ENCODE peak calls at places on chromosome 3, in five cellular contexts. S is endodermal cell, C is spleen, Z is neuronal stem cell, W is thoracic aorta. M is an unnamed sample.

GRCh38 chr3:157938154-157938774 is 168.0 kb downstream of the SHOX2 start:
- DNase-seq in C (no peak), Z (no peak), W (no peak), S (no peak), M (no peak)

GRCh38 chr3:43883729-43884396 is 193.1 kb downstream of the ABHD5 start:
- DNase-seq in W (no peak), Z (no peak), C (peak; percentile 15), S (no peak), M (no peak)

GRCh38 chr3:20683912-20684311 is 497.9 kb upstream of the SGO1 start:
- DNase-seq in C (no peak), S (no peak), Z (no peak), W (no peak), M (no peak)

GRCh38 chr3:13480340-13481318 is 523 bp downstream of the HDAC11 start:
- DNase-seq in C (peak; percentile 84), S (peak; percentile 84), Z (no peak), W (no peak), M (no peak)

GRCh38 chr3:123559040-123559861 is 25.6 kb downstream of the HACD2 start:
- DNase-seq in S (no peak), C (no peak), Z (peak; percentile 45), W (no peak), M (no peak)

GRCh38 chr3:141929341-141929995 is 53.0 kb downstream of the ATP1B3 start:
- DNase-seq in C (no peak), W (no peak), Z (no peak), S (no peak), M (no peak)

GRCh38 chr3:185401319-185401955 is 38.5 kb downstream of the MAP3K13 start:
- DNase-seq in S (no peak), W (no peak), C (no peak), Z (no peak), M (no peak)

GRCh38 chr3:46675843-46676567 is 17.5 kb downstream of the ALS2CL start:
- DNase-seq in Z (no peak), W (no peak), S (no peak), C (peak; percentile 56), M (no peak)

GRCh38 chr3:141529256-141530132 is 42.7 kb downstream of the RASA2 start:
- DNase-seq in Z (no peak), C (no peak), W (no peak), S (no peak), M (no peak)

GRCh38 chr3:4531478-4532025 is 38.4 kb downstream of the ITPR1 start:
- DNase-seq in Z (no peak), C (no peak), S (peak; percentile 22), W (no peak), M (no peak)

GRCh38 chr3:57928511-57928910 is 79.7 kb upstream of the FLNB start:
- DNase-seq in C (no peak), W (no peak), Z (no peak), S (no peak), M (no peak)

GRCh38 chr3:9108876-9109569 is 140.4 kb downstream of the SRGAP3 start:
- DNase-seq in S (peak; percentile 48), W (no peak), C (no peak), Z (no peak), M (no peak)

GRCh38 chr3:34260266-34260990 is 462.0 kb downstream of the PDCD6IP start:
- DNase-seq in S (peak; percentile 89), W (no peak), C (no peak), Z (peak; percentile 41), M (peak; percentile 1)

GRCh38 chr3:110743202-110743601 is 328.4 kb upstream of the NECTIN3 start:
- DNase-seq in C (no peak), S (no peak), Z (no peak), W (no peak), M (no peak)

GRCh38 chr3:149021830-149022229 is 30.5 kb downstream of the GYG1 start:
- DNase-seq in Z (no peak), W (no peak), C (no peak), S (no peak), M (no peak)

DNA sequence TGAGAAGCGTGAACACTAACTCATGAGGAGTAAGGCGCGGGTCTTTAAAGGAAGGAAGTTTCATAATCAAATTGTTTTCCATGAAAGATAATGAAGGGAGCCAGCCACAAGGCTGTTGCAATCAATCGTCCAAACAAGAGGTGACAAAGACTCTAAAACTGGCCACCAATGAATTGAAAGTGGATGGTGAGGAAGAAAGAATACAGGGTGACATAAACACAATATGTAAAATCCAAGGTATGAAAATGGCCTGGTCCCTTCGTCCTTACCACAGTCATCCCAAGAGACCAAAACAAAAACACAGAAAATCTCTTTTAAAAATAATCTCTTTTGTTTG is 12.0 kb downstream of the CD86 start:
- DNase-seq in W (no peak), C (no peak), Z (no peak), S (no peak), M (no peak)
- H3K27ac ChIP-seq in W (no peak overlapping the region), C (peak overlapping the region; percentile 50), Z (no peak overlapping the region), S (no peak overlapping the region), M (no peak overlapping the region)

GRCh38 chr3:87706176-87706575 is 352.6 kb downstream of the CGGBP1 start:
- DNase-seq in Z (no peak), C (no peak), S (no peak), W (no peak), M (no peak)
- H3K27ac ChIP-seq in Z (no peak overlapping the region), C (no peak overlapping the region), S (no peak overlapping the region), W (no peak overlapping the region), M (no peak overlapping the region)

GRCh38 chr3:38157562-38157961 is 7.8 kb upstream of the OXSR1 start:
- DNase-seq in S (no peak), C (no peak), W (no peak), Z (no peak), M (no peak)
- H3K27ac ChIP-seq in S (no peak overlapping the region), C (no peak overlapping the region), W (no peak overlapping the region), Z (no peak overlapping the region), M (no peak overlapping the region)

DNA sequence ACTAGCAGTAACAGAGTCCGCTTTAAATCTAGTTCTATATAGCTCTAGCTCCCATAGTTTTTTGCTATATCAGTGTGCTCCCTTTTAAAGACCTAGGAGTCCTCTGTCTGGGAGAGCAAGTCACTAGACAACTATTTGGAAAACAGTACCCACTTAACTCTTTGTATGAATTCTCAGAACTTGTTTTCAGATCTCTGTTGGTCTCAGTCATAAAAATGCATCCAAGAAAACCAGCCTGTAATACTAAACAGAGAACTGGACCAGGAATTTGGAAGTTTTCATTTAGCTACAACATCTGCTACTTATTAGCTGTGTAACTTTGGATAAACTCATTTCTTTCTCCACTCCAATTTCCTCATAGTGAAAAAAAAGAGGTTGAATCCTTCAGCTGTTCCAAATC is 56.9 kb upstream of the C3orf49 start:
- DNase-seq in W (no peak), S (no peak), Z (no peak), C (no peak), M (no peak)
- H3K27ac ChIP-seq in W (no peak overlapping the region), S (no peak overlapping the region), Z (no peak overlapping the region), C (no peak overlapping the region), M (no peak overlapping the region)

GRCh38 chr3:15277861-15278260 is 54.5 kb downstream of the SH3BP5 start:
- DNase-seq in C (no peak), Z (no peak), S (no peak), W (no peak), M (no peak)
- H3K27ac ChIP-seq in C (no peak overlapping the region), Z (no peak overlapping the region), S (no peak overlapping the region), W (no peak overlapping the region), M (no peak overlapping the region)